ENCODE peak calls at places on chromosomes 5 and 9, in five cellular contexts. One of them, this sample, is unnamed.
A peak's percentile ranks its signal among the peaks of the same experiment; 100 is the strongest.

GRCh38 chr9:134416385-134417022 is 90.2 kb downstream of the RXRA start:
- DNase-seq in DND-41: no peak
- DNase-seq in fibroblast of lung: no peak
- DNase-seq in HCT116: no peak
- DNase-seq in K562: no peak
- DNase-seq in this sample: no peak

GRCh38 chr9:126612329-126612812 is 1.4 kb upstream of the LMX1B start:
- DNase-seq in DND-41: no peak
- DNase-seq in fibroblast of lung: no peak
- DNase-seq in HCT116: no peak
- DNase-seq in K562: no peak
- DNase-seq in this sample: no peak

GRCh38 chr9:115208503-115208902 is 90.5 kb upstream of the TNC start:
- DNase-seq in DND-41: no peak
- DNase-seq in fibroblast of lung: peak; percentile 89
- DNase-seq in HCT116: no peak
- DNase-seq in K562: no peak
- DNase-seq in this sample: peak; percentile 77

GRCh38 chr9:114549677-114550330 is 37.8 kb upstream of the ATP6V1G1 start:
- DNase-seq in DND-41: no peak
- DNase-seq in fibroblast of lung: peak; percentile 79
- DNase-seq in HCT116: no peak
- DNase-seq in K562: no peak
- DNase-seq in this sample: no peak

GRCh38 chr5:112973904-112974303 is 2.7 kb upstream of the DCP2 start:
- DNase-seq in DND-41: no peak
- DNase-seq in fibroblast of lung: no peak
- DNase-seq in HCT116: no peak
- DNase-seq in K562: peak; percentile 57
- DNase-seq in this sample: no peak

GRCh38 chr9:132162764-132163456 is 1.1 kb downstream of the NTNG2 start:
- DNase-seq in DND-41: no peak
- DNase-seq in fibroblast of lung: no peak
- DNase-seq in HCT116: no peak
- DNase-seq in K562: no peak
- DNase-seq in this sample: peak; percentile 33

GRCh38 chr5:67010684-67011409 is 185.8 kb downstream of the CD180 start:
- DNase-seq in DND-41: no peak
- DNase-seq in fibroblast of lung: peak; percentile 98
- DNase-seq in HCT116: no peak
- DNase-seq in K562: no peak
- DNase-seq in this sample: no peak

GRCh38 chr9:87676976-87677775 is 48.7 kb upstream of the CTSL start:
- DNase-seq in DND-41: no peak
- DNase-seq in fibroblast of lung: peak; percentile 16
- DNase-seq in HCT116: no peak
- DNase-seq in K562: no peak
- DNase-seq in this sample: peak; percentile 35

GRCh38 chr9:111107141-111107540 is 68.9 kb upstream of the LPAR1 start:
- DNase-seq in DND-41: peak; percentile 3
- DNase-seq in fibroblast of lung: no peak
- DNase-seq in HCT116: no peak
- DNase-seq in K562: no peak
- DNase-seq in this sample: no peak

GRCh38 chr5:171801-172331 is 19.4 kb upstream of the LRRC14B start:
- DNase-seq in DND-41: no peak
- DNase-seq in fibroblast of lung: no peak
- DNase-seq in HCT116: no peak
- DNase-seq in K562: no peak
- DNase-seq in this sample: no peak

GRCh38 chr5:30413540-30413939 is 779.9 kb upstream of the CDH6 start:
- DNase-seq in DND-41: no peak
- DNase-seq in fibroblast of lung: no peak
- DNase-seq in HCT116: no peak
- DNase-seq in K562: no peak
- DNase-seq in this sample: peak; percentile 3

DNA sequence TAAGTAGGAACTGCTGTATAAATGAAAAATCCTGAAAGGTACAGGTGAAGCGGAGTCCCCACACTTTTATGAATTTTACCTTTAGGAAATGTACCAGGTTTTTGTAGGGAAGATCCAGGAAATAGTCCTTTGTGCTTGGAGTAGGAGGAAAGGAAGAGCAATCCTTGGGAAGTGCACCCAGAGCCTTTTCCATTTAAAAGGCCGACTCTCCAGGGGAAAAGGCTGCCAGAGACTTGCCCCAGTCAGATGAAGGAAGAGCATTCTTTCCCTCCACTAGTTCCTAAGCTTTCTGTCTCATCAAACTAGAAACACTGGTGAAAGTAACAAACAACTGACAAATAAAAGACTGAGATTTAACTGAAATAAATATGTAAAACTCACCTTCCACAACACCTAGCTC is 779.4 kb upstream of the CDH6 start:
- DNase-seq in DND-41: no peak
- DNase-seq in fibroblast of lung: no peak
- DNase-seq in HCT116: no peak
- DNase-seq in K562: no peak
- DNase-seq in this sample: no peak
- H3K27me3 ChIP-seq in DND-41: no peaks in the 10 kb centered on the region
- H3K27me3 ChIP-seq in fibroblast of lung: no peaks in the 10 kb centered on the region
- H3K27me3 ChIP-seq in HCT116: no peaks in the 10 kb centered on the region
- H3K27me3 ChIP-seq in K562: no peaks in the 10 kb centered on the region
- H3K27me3 ChIP-seq in this sample: no peaks in the 10 kb centered on the region

GRCh38 chr5:76617675-76618074 is 5.5 kb downstream of the F2RL2 start:
- DNase-seq in DND-41: no peak
- DNase-seq in fibroblast of lung: peak; percentile 94
- DNase-seq in HCT116: no peak
- DNase-seq in K562: no peak
- DNase-seq in this sample: peak; percentile 58
- H3K36me3 ChIP-seq in DND-41: no peaks in the 10 kb centered on the region
- H3K36me3 ChIP-seq in fibroblast of lung: peaks cover 5% of the 10 kb centered on the region
- H3K36me3 ChIP-seq in HCT116: no peaks in the 10 kb centered on the region
- H3K36me3 ChIP-seq in K562: no peaks in the 10 kb centered on the region
- H3K36me3 ChIP-seq in this sample: no peaks in the 10 kb centered on the region

GRCh38 chr9:130024597-130024994 is 18.4 kb downstream of the FNBP1 start:
- DNase-seq in DND-41: no peak
- DNase-seq in fibroblast of lung: peak; percentile 70
- DNase-seq in HCT116: no peak
- DNase-seq in K562: no peak
- DNase-seq in this sample: no peak

GRCh38 chr9:130029223-130029583 is 13.8 kb downstream of the FNBP1 start:
- DNase-seq in DND-41: no peak
- DNase-seq in fibroblast of lung: no peak
- DNase-seq in HCT116: no peak
- DNase-seq in K562: no peak
- DNase-seq in this sample: no peak

GRCh38 chr9:130027533-130028370 is 15.2 kb downstream of the FNBP1 start:
- DNase-seq in DND-41: no peak
- DNase-seq in fibroblast of lung: no peak
- DNase-seq in HCT116: no peak
- DNase-seq in K562: no peak
- DNase-seq in this sample: no peak

GRCh38 chr9:130028493-130029222 is 14.3 kb downstream of the FNBP1 start:
- DNase-seq in DND-41: no peak
- DNase-seq in fibroblast of lung: no peak
- DNase-seq in HCT116: no peak
- DNase-seq in K562: no peak
- DNase-seq in this sample: no peak

GRCh38 chr9:130026583-130027427 is 16.2 kb downstream of the FNBP1 start:
- DNase-seq in DND-41: no peak
- DNase-seq in fibroblast of lung: no peak
- DNase-seq in HCT116: no peak
- DNase-seq in K562: no peak
- DNase-seq in this sample: no peak
- H3K9ac ChIP-seq in DND-41: no peak overlapping the region
- H3K9ac ChIP-seq in fibroblast of lung: no peak overlapping the region
- H3K9ac ChIP-seq in HCT116: no peak overlapping the region
- H3K9ac ChIP-seq in K562: no peak overlapping the region
- H3K9ac ChIP-seq in this sample: no peak overlapping the region

GRCh38 chr9:120640380-120640779 is 60.4 kb upstream of the CDK5RAP2 start:
- DNase-seq in DND-41: no peak
- DNase-seq in fibroblast of lung: no peak
- DNase-seq in HCT116: no peak
- DNase-seq in K562: no peak
- DNase-seq in this sample: no peak

GRCh38 chr9:120636194-120636957 is 56.4 kb upstream of the CDK5RAP2 start:
- DNase-seq in DND-41: no peak
- DNase-seq in fibroblast of lung: no peak
- DNase-seq in HCT116: no peak
- DNase-seq in K562: no peak
- DNase-seq in this sample: no peak

GRCh38 chr9:120635011-120635410 is 55.0 kb upstream of the CDK5RAP2 start:
- DNase-seq in DND-41: no peak
- DNase-seq in fibroblast of lung: no peak
- DNase-seq in HCT116: no peak
- DNase-seq in K562: no peak
- DNase-seq in this sample: no peak

GRCh38 chr9:120642129-120642528 is 62.2 kb upstream of the CDK5RAP2 start:
- DNase-seq in DND-41: no peak
- DNase-seq in fibroblast of lung: peak; percentile 38
- DNase-seq in HCT116: no peak
- DNase-seq in K562: peak; percentile 58
- DNase-seq in this sample: no peak

GRCh38 chr9:120637919-120638318 is 58.0 kb upstream of the CDK5RAP2 start:
- DNase-seq in DND-41: no peak
- DNase-seq in fibroblast of lung: no peak
- DNase-seq in HCT116: no peak
- DNase-seq in K562: no peak
- DNase-seq in this sample: no peak
- H3K27me3 ChIP-seq in DND-41: no peaks in the 10 kb centered on the region
- H3K27me3 ChIP-seq in fibroblast of lung: no peaks in the 10 kb centered on the region
- H3K27me3 ChIP-seq in HCT116: no peaks in the 10 kb centered on the region
- H3K27me3 ChIP-seq in K562: no peaks in the 10 kb centered on the region
- H3K27me3 ChIP-seq in this sample: no peaks in the 10 kb centered on the region

GRCh38 chr9:34400686-34401602 is 24.2 kb upstream of the MYORG start:
- DNase-seq in DND-41: no peak
- DNase-seq in fibroblast of lung: no peak
- DNase-seq in HCT116: no peak
- DNase-seq in K562: no peak
- DNase-seq in this sample: no peak
- H3K36me3 ChIP-seq in DND-41: peaks cover 30% of the 10 kb centered on the region
- H3K36me3 ChIP-seq in fibroblast of lung: no peaks in the 10 kb centered on the region
- H3K36me3 ChIP-seq in HCT116: peaks cover 2% of the 10 kb centered on the region
- H3K36me3 ChIP-seq in K562: no peaks in the 10 kb centered on the region
- H3K36me3 ChIP-seq in this sample: peaks cover 77% of the 10 kb centered on the region

DNA sequence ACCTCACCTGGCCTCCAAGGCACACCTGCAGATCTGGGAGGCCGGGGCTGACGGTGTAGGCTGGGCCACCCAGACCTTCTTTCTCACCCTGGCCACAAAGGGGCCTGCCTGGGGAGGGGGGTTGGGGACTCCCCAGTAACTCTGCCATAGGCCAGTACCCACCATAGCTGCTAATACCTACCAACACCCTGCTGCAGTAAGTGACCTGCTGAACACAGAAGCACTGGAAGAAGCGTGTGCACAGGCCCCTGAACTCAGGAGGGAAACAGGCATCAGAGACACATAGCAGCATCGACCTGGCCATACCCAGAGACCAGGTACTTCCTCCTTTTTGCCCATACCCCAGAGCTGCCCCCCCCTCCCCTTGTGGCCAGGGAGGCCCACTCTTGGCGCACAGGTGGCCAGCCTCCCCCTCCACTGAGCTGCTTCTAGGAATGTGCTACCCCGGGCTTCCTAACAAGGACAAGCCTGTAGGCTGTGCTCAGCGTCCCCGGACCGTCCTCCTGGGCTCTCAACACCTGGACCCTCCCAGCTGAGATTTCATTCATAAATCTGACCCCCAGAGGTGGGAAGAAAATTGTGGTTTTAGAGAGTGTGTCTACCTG is 4.9 kb downstream of the NRARP start:
- DNase-seq in DND-41: no peak
- DNase-seq in fibroblast of lung: no peak
- DNase-seq in HCT116: no peak
- DNase-seq in K562: no peak
- DNase-seq in this sample: no peak
- H3K9ac ChIP-seq in DND-41: no peak overlapping the region
- H3K9ac ChIP-seq in fibroblast of lung: no peak overlapping the region
- H3K9ac ChIP-seq in HCT116: peak overlapping the region; percentile 46
- H3K9ac ChIP-seq in K562: no peak overlapping the region
- H3K9ac ChIP-seq in this sample: no peak overlapping the region

DNA sequence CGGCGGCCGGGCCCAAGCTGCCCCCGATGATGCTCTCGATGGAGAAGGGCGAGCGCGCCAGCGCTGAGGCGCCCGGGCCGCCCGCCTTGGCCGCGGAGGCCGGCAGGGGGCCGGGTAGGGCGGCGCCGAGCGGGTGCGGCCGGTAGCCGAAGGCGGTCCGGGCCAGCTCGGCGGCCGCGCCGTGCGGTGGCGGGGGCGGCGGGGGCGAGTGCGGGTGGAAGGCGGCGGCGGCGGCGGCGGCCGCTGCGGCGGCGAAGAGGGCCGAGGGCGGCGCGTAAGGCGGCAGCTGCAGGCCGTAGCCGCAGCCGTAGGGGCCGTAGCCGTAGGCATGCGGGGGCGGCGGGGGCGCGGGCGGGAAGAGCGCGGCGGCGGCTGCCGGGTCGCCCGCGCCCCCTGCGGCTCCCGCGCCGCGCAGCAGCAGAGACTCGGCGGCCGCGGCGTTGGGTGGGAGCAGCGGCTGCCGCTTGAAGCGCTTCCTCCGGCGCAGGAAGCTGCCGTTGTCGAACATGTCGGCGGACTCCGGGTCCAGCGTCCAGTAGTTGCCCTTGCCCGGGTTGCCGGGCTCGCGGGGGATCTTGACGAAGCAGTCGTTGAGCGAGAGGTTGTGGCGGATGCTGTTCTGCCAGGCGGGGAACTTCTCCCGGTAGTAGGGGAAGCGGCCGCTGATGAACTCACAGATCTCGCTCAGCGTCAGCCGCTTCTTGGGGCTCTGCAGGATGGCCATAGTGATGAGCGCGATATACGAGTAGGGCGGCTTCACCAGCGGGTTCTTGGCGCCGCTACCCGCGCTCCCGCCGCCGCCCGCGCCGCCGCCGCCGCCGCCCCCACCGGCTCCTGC is 1.1 kb downstream of the FOXD1 start:
- DNase-seq in DND-41: no peak
- DNase-seq in fibroblast of lung: peak; percentile 75
- DNase-seq in HCT116: no peak
- DNase-seq in K562: peak; percentile 46
- DNase-seq in this sample: peak; percentile 70
- H3K27me3 ChIP-seq in DND-41: peaks cover 2% of the 10 kb centered on the region
- H3K27me3 ChIP-seq in fibroblast of lung: peaks cover 15% of the 10 kb centered on the region
- H3K27me3 ChIP-seq in HCT116: no peaks in the 10 kb centered on the region
- H3K27me3 ChIP-seq in K562: peaks cover 64% of the 10 kb centered on the region
- H3K27me3 ChIP-seq in this sample: peaks cover 77% of the 10 kb centered on the region

DNA sequence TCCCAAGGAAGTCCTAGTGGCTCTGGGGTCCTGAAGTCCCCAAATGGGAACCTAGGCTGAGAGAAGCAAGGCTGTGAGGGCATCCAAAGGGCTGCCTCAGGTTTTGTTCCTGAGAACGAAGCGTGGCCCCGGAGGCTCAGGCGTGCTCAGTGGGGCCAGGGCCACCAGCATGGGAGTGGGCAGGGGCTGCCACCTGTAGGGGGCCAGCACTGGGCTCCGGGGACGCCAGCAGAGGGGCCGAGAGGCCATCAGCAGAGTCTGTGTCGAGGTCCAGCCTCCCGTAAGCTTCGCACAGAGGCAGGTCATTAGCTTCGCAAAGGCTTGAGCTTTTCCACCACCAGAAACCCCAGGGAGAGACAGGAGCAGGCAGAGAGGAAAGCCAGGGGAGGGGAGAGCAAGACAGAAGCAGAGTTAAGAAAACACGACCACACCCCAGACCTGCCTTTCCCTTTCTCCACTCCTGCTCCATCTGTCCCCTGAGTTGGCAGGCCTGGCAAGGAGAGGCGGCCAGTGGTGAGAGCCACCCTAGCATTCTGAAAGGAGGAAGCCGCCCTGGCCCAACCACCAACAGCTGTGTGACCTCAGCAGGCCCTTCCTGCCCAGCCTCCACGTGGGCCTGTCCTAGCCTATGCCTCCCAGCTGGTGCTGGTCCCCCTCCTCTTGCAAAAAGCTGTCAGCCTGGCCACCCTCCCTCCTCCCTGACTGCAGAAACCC is 5.5 kb upstream of the SURF6 start:
- DNase-seq in DND-41: no peak
- DNase-seq in fibroblast of lung: no peak
- DNase-seq in HCT116: no peak
- DNase-seq in K562: no peak
- DNase-seq in this sample: no peak
- H3K36me3 ChIP-seq in DND-41: peaks cover 69% of the 10 kb centered on the region
- H3K36me3 ChIP-seq in fibroblast of lung: peaks cover 33% of the 10 kb centered on the region
- H3K36me3 ChIP-seq in HCT116: peaks cover 33% of the 10 kb centered on the region
- H3K36me3 ChIP-seq in K562: peaks cover 83% of the 10 kb centered on the region
- H3K36me3 ChIP-seq in this sample: peaks cover 58% of the 10 kb centered on the region

This sample was measured in adipocyte.